ENCODE peak calls at places on chromosomes 7 and 10, in seven cellular contexts. Q is HL-60; P is uterus; M is WTC11; X is CD4-positive, alpha-beta T cell; G is mammary epithelial cell; V is BJ. S is an unnamed sample.

GRCh38 chr7:98348726-98349474 is 52.0 kb downstream of the BAIAP2L1 start:
- DNase-seq in Q (no peak), P (no peak), M (no peak), X (no peak), G (no peak), V (no peak), S (peak)

GRCh38 chr7:143248781-143249354 is 14.4 kb upstream of the GSTK1 start:
- DNase-seq in Q (no peak), P (no peak), M (no peak), X (no peak), G (peak), V (no peak), S (no peak)

GRCh38 chr10:94439275-94439861 is 37.0 kb downstream of the TBC1D12 start:
- DNase-seq in Q (no peak), P (no peak), M (peak), X (no peak), G (peak), V (no peak), S (no peak)

GRCh38 chr7:90824386-90825307 is 228.5 kb downstream of the CDK14 start:
- DNase-seq in Q (no peak), P (no peak), M (no peak), X (no peak), G (peak), V (peak), S (no peak)

GRCh38 chr10:3107426-3107961 is 40.1 kb downstream of the PFKP start:
- DNase-seq in Q (no peak), P (peak), M (no peak), X (no peak), G (peak), V (no peak), S (peak)

GRCh38 chr10:122248356-122249302 is 22.5 kb upstream of the BTBD16 start:
- DNase-seq in Q (no peak), P (no peak), M (no peak), X (no peak), G (no peak), V (no peak), S (no peak)

GRCh38 chr7:132919776-132920175 is 162.1 kb downstream of the CHCHD3 start:
- DNase-seq in Q (no peak), P (no peak), M (no peak), X (no peak), G (no peak), V (no peak), S (no peak)

GRCh38 chr10:114940735-114941134 is 2.7 kb downstream of the TRUB1 start:
- DNase-seq in Q (no peak), P (no peak), M (no peak), X (no peak), G (peak), V (no peak), S (no peak)

GRCh38 chr10:119859422-119860258 is 13.0 kb downstream of the MCMBP start:
- DNase-seq in Q (no peak), P (no peak), M (no peak), X (no peak), G (peak), V (no peak), S (no peak)

GRCh38 chr10:119896061-119896655 is 3.6 kb downstream of the SEC23IP start:
- DNase-seq in Q (peak), P (no peak), M (no peak), X (no peak), G (peak), V (peak), S (no peak)

GRCh38 chr7:68547181-68547580 is 1051.1 kb upstream of the AUTS2 start:
- DNase-seq in Q (no peak), P (no peak), M (no peak), X (no peak), G (no peak), V (no peak), S (no peak)

GRCh38 chr7:3371601-3372000 is 70.5 kb downstream of the SDK1 start:
- DNase-seq in Q (no peak), P (no peak), M (no peak), X (no peak), G (no peak), V (no peak), S (no peak)

GRCh38 chr10:123354521-123354920 is 200.3 kb downstream of the BUB3 start:
- DNase-seq in Q (no peak), P (no peak), M (no peak), X (no peak), G (peak), V (no peak), S (no peak)

GRCh38 chr7:140242057-140243031 is 65.6 kb upstream of the KDM7A start:
- DNase-seq in Q (no peak), P (no peak), M (no peak), X (no peak), G (no peak), V (no peak), S (peak)

GRCh38 chr10:122123186-122123585 is 134.2 kb downstream of the TACC2 start:
- DNase-seq in Q (no peak), P (no peak), M (no peak), X (no peak), G (no peak), V (no peak), S (no peak)

GRCh38 chr7:82559203-82559805 is 115.7 kb upstream of the CACNA2D1 start:
- DNase-seq in Q (no peak), P (no peak), M (peak), X (no peak), G (peak), V (no peak), S (peak)

GRCh38 chr7:23691320-23691719 is 11.3 kb downstream of the FAM221A start:
- DNase-seq in Q (no peak), P (no peak), M (no peak), X (no peak), G (peak), V (no peak), S (no peak)

GRCh38 chr7:19122018-19122588 is 4.7 kb upstream of the TWIST1 start:
- DNase-seq in Q (no peak), P (no peak), M (no peak), X (no peak), G (peak), V (no peak), S (no peak)

GRCh38 chr7:131897016-131897789 is 340.8 kb upstream of the PODXL start:
- DNase-seq in Q (no peak), P (no peak), M (no peak), X (no peak), G (peak), V (peak), S (no peak)

GRCh38 chr10:77228559-77228958 is 409.0 kb downstream of the KCNMA1 start:
- DNase-seq in Q (no peak), P (no peak), M (no peak), X (no peak), G (no peak), V (no peak), S (no peak)

GRCh38 chr10:36026656-36027390 is 384.7 kb upstream of the FZD8 start:
- DNase-seq in Q (no peak), P (no peak), M (no peak), X (no peak), G (no peak), V (no peak), S (no peak)

GRCh38 chr7:71896535-71896934 is 515.6 kb downstream of the CALN1 start:
- DNase-seq in Q (no peak), P (no peak), M (no peak), X (no peak), G (no peak), V (no peak), S (no peak)

GRCh38 chr7:94655884-94656657 is at the start of gene SGCE:
- DNase-seq in Q (no peak), P (peak), M (peak), X (no peak), G (peak), V (no peak), S (peak)

GRCh38 chr10:1284076-1284475 is 227.9 kb downstream of the WDR37 start:
- DNase-seq in Q (no peak), P (no peak), M (no peak), X (no peak), G (no peak), V (no peak), S (no peak)

DNA sequence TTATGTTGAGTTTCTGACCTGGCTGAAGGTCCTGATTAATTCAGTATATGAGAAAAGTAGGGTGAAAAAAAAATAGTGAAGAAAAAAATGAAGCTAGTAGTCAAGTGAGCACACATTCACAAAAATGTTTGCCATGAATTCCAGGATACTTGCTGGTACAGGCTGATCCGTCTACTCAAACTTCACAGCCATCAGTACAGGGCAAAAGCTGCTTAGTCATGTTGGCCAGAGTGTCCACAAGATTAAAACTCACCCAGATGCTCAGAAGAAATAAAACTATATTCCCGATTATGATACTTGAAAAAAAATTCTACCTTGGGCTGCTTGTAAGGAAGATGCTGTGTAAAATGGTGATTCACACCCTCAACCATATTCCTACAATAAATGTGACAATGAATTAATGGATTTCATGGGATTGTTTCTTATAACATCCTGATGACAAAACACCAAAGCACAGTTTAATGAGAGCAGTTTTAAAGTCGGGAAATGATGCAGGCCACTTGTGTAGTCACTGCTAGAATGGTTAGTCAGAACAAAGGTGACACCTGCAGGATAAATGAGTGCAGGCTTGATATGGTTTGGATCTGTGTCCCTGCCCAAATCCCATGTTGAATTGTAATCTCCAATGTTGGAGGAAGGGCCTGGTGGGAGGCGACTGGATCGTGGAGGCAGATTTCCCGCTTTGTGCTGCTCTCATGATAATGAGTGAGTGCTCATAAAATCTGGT is 49.2 kb upstream of the ANKRD1 start:
- DNase-seq in Q (no peak), P (no peak), M (no peak), X (no peak), G (peak), V (peak), S (no peak)
- TF ChIP-seq CTCF in Q (no peak), P (no peak), M (no peak), X (no peak), G (peak), V (peak), S (no peak)

DNA sequence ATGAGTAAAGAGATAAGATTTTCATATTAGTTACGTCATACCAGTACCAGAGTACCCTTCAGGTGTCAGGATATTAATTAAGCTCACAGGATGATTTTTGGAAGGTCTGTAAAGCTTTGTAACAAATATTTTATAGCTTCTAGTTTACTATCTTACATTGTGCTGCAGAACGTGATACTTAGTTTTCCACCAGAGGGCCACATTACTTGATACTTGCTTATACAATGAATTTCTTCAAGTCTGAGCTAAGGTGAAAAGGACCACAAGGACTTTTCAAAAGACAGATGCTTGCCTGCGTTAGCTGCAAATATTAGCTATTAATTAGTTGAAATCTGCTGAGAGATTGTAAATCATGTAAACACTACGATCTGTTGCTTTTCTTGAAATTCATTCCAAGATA is 12.2 kb downstream of the FOXP2 start:
- DNase-seq in Q (no peak), P (no peak), M (no peak), X (no peak), G (no peak), V (no peak), S (no peak)
- TF ChIP-seq CTCF in Q (no peak), P (peak), M (no peak), X (no peak), G (peak), V (peak), S (no peak)

DNA sequence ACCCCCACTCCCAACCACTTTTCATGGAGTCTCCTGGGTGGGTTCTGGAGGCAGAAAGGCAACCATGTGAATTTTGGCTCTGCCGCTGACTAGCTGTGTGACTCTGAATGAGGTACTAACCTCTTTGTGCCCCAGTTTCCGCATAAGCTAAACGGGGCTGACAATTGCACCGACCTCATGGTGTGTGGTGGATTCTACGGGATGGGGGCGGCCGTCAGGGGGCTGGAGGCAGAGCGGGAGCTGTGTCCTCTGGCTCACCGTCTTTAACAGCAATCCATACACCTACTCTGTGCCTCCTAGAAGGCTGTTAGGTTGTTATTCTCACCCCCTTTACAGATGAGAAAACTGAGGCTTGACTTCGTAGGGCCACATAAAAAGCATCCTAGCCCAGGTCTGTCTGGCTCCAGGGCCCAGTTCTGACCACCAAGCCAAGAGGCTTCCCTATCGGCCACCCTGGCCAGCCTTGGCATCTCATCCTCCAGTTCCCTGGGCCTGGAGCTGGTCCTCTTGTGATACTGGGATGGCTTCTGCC is 4.3 kb upstream of the SLC29A3 start:
- DNase-seq in Q (no peak), P (no peak), M (no peak), X (no peak), G (no peak), V (no peak), S (no peak)
- TF ChIP-seq CTCF in Q (no peak), P (no peak), M (no peak), X (no peak), G (no peak), V (no peak), S (no peak)

GRCh38 chr7:96174812-96175211 is 147.1 kb downstream of the SLC25A13 start:
- DNase-seq in Q (no peak), P (no peak), M (peak), X (no peak), G (no peak), V (no peak), S (no peak)
- TF ChIP-seq CTCF in Q (no peak), P (no peak), M (no peak), X (no peak), G (no peak), V (no peak), S (no peak)

DNA sequence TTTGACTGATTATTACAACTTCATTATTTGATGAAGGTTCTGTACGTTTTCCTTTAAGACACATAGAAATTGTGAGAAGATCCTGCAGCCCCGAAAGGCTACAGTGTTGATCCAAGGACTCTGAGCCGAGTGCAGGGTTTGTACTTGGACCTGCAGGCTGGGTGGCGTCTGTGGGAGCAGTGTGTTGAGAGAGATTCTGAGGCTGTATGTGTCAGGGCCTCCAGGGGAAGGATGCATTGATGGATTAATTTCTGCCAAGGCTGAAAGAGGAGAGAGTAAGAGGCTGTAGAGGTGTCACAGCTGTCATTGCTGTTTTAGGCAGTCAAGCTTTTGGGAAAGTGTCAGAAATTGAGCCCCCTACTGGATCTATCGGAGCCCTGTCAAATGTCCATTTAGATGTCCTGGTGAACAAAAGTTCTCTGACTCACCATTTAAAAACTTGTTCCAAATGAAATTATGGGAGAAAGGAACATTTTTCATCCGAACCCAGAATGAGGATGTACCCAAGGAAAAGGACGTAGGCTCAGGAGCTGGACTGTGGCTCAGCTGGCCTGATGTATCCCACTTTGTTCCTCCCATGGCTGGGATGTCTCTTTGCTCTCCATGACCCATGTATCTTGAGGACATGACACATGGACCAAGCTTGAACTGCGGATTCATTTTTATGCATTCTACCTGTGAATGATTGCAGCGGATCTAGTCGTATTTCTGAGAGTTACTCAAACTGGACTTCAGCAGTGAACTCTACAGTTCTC is 102.2 kb downstream of the TCF7L2 start:
- DNase-seq in Q (no peak), P (no peak), M (no peak), X (no peak), G (no peak), V (no peak), S (no peak)
- TF ChIP-seq CTCF in Q (no peak), P (no peak), M (no peak), X (no peak), G (no peak), V (no peak), S (no peak)